ENCODE peak calls at places on chromosomes 13 and 19, in six cellular contexts. Z is K562, F is fibroblast of lung, D is stomach, X is HAP-1, V is GM06990. H is an unnamed sample. For H3K36me3, the result is how much of the 10 kb centered on the place peaks cover.

GRCh38 chr13:46622918-46623256 is 69.9 kb downstream of the LRCH1 start:
- DNase-seq in Z (no peak), F (peak), D (no peak), X (no peak), V (no peak), H (no peak)

GRCh38 chr19:42076375-42076944 is 494 bp downstream of the ZNF574 start:
- DNase-seq in Z (no peak), F (no peak), D (no peak), X (no peak), V (no peak), H (no peak)

GRCh38 chr19:1382250-1382649 is 1.5 kb upstream of the NDUFS7 start:
- DNase-seq in Z (no peak), F (no peak), D (no peak), X (no peak), V (no peak), H (no peak)

GRCh38 chr13:25882732-25883357 is 169.0 kb downstream of the SHISA2 start:
- DNase-seq in Z (no peak), F (no peak), D (no peak), X (no peak), V (no peak), H (no peak)

GRCh38 chr13:46761174-46761573 is 35.8 kb downstream of the ESD start:
- DNase-seq in Z (no peak), F (no peak), D (no peak), X (no peak), V (no peak), H (no peak)

GRCh38 chr13:76014618-76015315 is 378.6 kb downstream of the LMO7 start:
- DNase-seq in Z (no peak), F (peak), D (no peak), X (no peak), V (no peak), H (no peak)

GRCh38 chr13:76886292-76887061 is at the start of gene KCTD12:
- DNase-seq in Z (peak), F (peak), D (peak), X (peak), V (peak), H (peak)

GRCh38 chr13:79765331-79765730 is 284.4 kb downstream of the NDFIP2 start:
- DNase-seq in Z (no peak), F (no peak), D (no peak), X (no peak), V (no peak), H (no peak)

GRCh38 chr13:24212254-24212653 is 51.7 kb downstream of the SPATA13 start:
- DNase-seq in Z (no peak), F (no peak), D (no peak), X (no peak), V (no peak), H (no peak)

GRCh38 chr13:30705672-30706071 is 29.7 kb upstream of the ALOX5AP start:
- DNase-seq in Z (no peak), F (no peak), D (no peak), X (no peak), V (no peak), H (no peak)

GRCh38 chr19:43525836-43526771 is 897 bp downstream of the ETHE1 start:
- DNase-seq in Z (no peak), F (no peak), D (peak), X (no peak), V (no peak), H (no peak)

GRCh38 chr13:24251525-24251924 is 57.9 kb upstream of the C1QTNF9 start:
- DNase-seq in Z (no peak), F (no peak), D (no peak), X (no peak), V (no peak), H (no peak)

GRCh38 chr19:20423381-20424207 is 142.0 kb downstream of the ZNF737 start:
- DNase-seq in Z (peak), F (peak), D (peak), X (no peak), V (peak), H (peak)

GRCh38 chr19:2775556-2776430 is 7.3 kb downstream of the SGTA start:
- DNase-seq in Z (peak), F (peak), D (peak), X (no peak), V (no peak), H (peak)

GRCh38 chr13:51125495-51126226 is 14.6 kb upstream of the C13orf42 start:
- DNase-seq in Z (peak), F (peak), D (peak), X (peak), V (peak), H (peak)

GRCh38 chr19:19634516-19635312 is 6.7 kb upstream of the LPAR2 start:
- DNase-seq in Z (no peak), F (no peak), D (no peak), X (no peak), V (no peak), H (no peak)

GRCh38 chr19:54133312-54133956 is 4.1 kb upstream of the CNOT3 start:
- DNase-seq in Z (peak), F (peak), D (no peak), X (no peak), V (no peak), H (no peak)

GRCh38 chr13:66951426-66951825 is 278.7 kb downstream of the PCDH9 start:
- DNase-seq in Z (no peak), F (no peak), D (no peak), X (peak), V (no peak), H (no peak)

GRCh38 chr13:23858586-23858985 is 30.6 kb downstream of the MIPEP start:
- DNase-seq in Z (no peak), F (no peak), D (no peak), X (no peak), V (no peak), H (no peak)

GRCh38 chr13:38341149-38341692 is 8.4 kb upstream of the UFM1 start:
- DNase-seq in Z (peak), F (peak), D (no peak), X (no peak), V (no peak), H (no peak)

GRCh38 chr13:32911506-32911905 is 104.7 kb upstream of the KL start:
- DNase-seq in Z (peak), F (no peak), D (no peak), X (peak), V (no peak), H (no peak)

GRCh38 chr13:113187905-113188595 is 20.4 kb downstream of the PCID2 start:
- DNase-seq in Z (no peak), F (peak), D (no peak), X (no peak), V (no peak), H (no peak)

GRCh38 chr13:95624020-95624419 is 20.5 kb downstream of the DZIP1 start:
- DNase-seq in Z (peak), F (peak), D (no peak), X (peak), V (no peak), H (no peak)

GRCh38 chr19:43594710-43595604 is 977 bp downstream of the IRGQ start:
- DNase-seq in Z (peak), F (peak), D (peak), X (peak), V (peak), H (peak)

GRCh38 chr19:46391296-46392251 is 21.8 kb downstream of the CCDC8 start:
- DNase-seq in Z (no peak), F (no peak), D (no peak), X (no peak), V (no peak), H (peak)

GRCh38 chr19:51002542-51003311 is 1.3 kb upstream of the KLK8 start:
- DNase-seq in Z (peak), F (no peak), D (no peak), X (no peak), V (peak), H (no peak)

GRCh38 chr19:38915329-38916321 is 3.6 kb upstream of the CCER2 start:
- DNase-seq in Z (no peak), F (no peak), D (no peak), X (no peak), V (no peak), H (no peak)

GRCh38 chr13:109680930-109681329 is 105.5 kb downstream of the IRS2 start:
- DNase-seq in Z (no peak), F (no peak), D (no peak), X (no peak), V (no peak), H (no peak)

GRCh38 chr13:41356788-41357187 is 45.7 kb downstream of the NAA16 start:
- DNase-seq in Z (no peak), F (no peak), D (no peak), X (no peak), V (no peak), H (no peak)

GRCh38 chr19:1104452-1105216 is 840 bp downstream of the GPX4 start:
- DNase-seq in Z (peak), F (peak), D (peak), X (peak), V (peak), H (peak)

GRCh38 chr19:51329411-51329810 is 12.5 kb downstream of the VSIG10L start:
- DNase-seq in Z (no peak), F (no peak), D (no peak), X (no peak), V (no peak), H (no peak)

GRCh38 chr19:55156202-55157063 is 1.1 kb downstream of the TNNI3 start:
- DNase-seq in Z (peak), F (peak), D (peak), X (peak), V (no peak), H (peak)

GRCh38 chr13:94607939-94608338 is 6.3 kb downstream of the GPR180 start:
- DNase-seq in Z (no peak), F (no peak), D (no peak), X (no peak), V (no peak), H (no peak)
- H3K36me3 ChIP-seq in Z (under half), F (under half), D (under half), X (under half), V (under half), H (half or more)

DNA sequence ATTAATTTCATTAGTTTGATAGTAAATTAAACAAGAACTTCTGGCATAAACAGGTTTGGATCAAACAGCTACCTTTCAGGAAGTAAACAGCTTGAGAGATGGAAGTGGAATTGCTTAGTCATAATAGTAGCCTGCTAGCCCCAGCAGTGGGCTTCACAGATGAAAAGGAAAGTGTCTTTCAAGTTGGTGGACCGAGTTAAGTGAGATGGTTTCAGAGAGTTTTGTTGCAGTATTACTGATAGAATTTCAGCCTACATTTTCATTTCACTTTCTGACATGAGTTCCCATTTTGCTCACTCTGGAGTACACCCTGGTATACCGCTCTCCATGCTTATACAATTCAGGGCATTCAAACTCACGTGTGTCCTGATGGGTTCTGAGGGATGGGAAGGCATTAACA is 2.0 kb upstream of the PTOV1 start:
- DNase-seq in Z (peak), F (no peak), D (no peak), X (no peak), V (no peak), H (no peak)
- H3K4me3 ChIP-seq in Z (no peak), F (no peak), D (no peak), X (no peak), V (no peak), H (no peak)

GRCh38 chr19:5666921-5667610 is 13.2 kb downstream of the MICOS13 start:
- DNase-seq in Z (no peak), F (no peak), D (no peak), X (no peak), V (no peak), H (no peak)
- H3K36me3 ChIP-seq in Z (half or more), F (under half), D (half or more), X (half or more), V (under half), H (half or more)

GRCh38 chr19:18506101-18506534 is 15.8 kb downstream of the ELL start:
- DNase-seq in Z (no peak), F (no peak), D (no peak), X (no peak), V (no peak), H (no peak)

GRCh38 chr19:18506545-18506944 is 15.3 kb downstream of the ELL start:
- DNase-seq in Z (no peak), F (no peak), D (no peak), X (no peak), V (no peak), H (no peak)

GRCh38 chr19:18503971-18504885 is 17.6 kb downstream of the ELL start:
- DNase-seq in Z (no peak), F (no peak), D (peak), X (no peak), V (no peak), H (no peak)

GRCh38 chr19:18503337-18503970 is 18.4 kb downstream of the ELL start:
- DNase-seq in Z (no peak), F (no peak), D (no peak), X (no peak), V (no peak), H (no peak)

GRCh38 chr19:18504886-18505610 is 16.8 kb downstream of the ELL start:
- DNase-seq in Z (no peak), F (no peak), D (no peak), X (no peak), V (no peak), H (no peak)
- H3K4me3 ChIP-seq in Z (no peak), F (no peak), D (no peak), X (no peak), V (no peak), H (no peak)

GRCh38 chr19:7970716-7971448 is 27.4 kb upstream of the TIMM44 start:
- DNase-seq in Z (peak), F (peak), D (peak), X (peak), V (no peak), H (no peak)
- H3K36me3 ChIP-seq in Z (half or more), F (under half), D (half or more), X (half or more), V (under half), H (half or more)

GRCh38 chr13:39418424-39418823 is 184.6 kb downstream of the LHFPL6 start:
- DNase-seq in Z (no peak), F (no peak), D (no peak), X (peak), V (no peak), H (no peak)

GRCh38 chr13:39417131-39417530 is 185.9 kb downstream of the LHFPL6 start:
- DNase-seq in Z (peak), F (no peak), D (no peak), X (peak), V (no peak), H (no peak)

GRCh38 chr13:39419866-39420265 is 183.1 kb downstream of the LHFPL6 start:
- DNase-seq in Z (no peak), F (no peak), D (no peak), X (no peak), V (no peak), H (no peak)

GRCh38 chr13:39419068-39419467 is 183.9 kb downstream of the LHFPL6 start:
- DNase-seq in Z (no peak), F (no peak), D (no peak), X (no peak), V (no peak), H (no peak)

GRCh38 chr13:39417643-39418042 is 185.3 kb downstream of the LHFPL6 start:
- DNase-seq in Z (no peak), F (peak), D (no peak), X (peak), V (no peak), H (no peak)
- H3K4me3 ChIP-seq in Z (no peak), F (peak), D (no peak), X (peak), V (no peak), H (no peak)

DNA sequence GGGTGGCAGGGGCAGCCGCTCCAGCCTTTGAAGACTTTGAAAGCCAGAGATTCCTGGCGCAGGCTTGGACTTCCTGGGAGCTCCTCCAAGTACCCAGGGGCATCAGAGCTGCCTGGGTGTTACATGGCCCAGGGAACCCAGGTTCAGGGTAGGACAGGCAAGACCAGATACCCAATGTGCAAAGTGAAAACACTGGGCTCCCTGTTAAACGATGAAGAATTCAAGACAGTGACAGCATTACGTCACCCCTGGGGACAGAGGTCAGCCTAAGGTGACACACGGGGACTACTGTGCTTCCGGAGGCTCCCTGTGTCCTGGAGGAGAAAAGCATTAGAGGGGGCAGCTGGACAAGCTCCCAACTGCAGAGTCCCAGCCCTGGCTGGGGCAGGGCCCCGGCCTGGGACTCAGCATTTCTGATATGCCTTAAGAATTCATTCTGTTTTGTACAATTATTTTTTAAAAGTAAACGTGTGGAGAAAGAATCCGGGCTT is 5.7 kb downstream of the ARRDC2 start:
- DNase-seq in Z (peak), F (no peak), D (no peak), X (no peak), V (no peak), H (no peak)
- H3K36me3 ChIP-seq in Z (half or more), F (under half), D (half or more), X (under half), V (under half), H (half or more)

GRCh38 chr13:110825516-110825915 is 89.4 kb downstream of the ANKRD10 start:
- DNase-seq in Z (no peak), F (no peak), D (no peak), X (no peak), V (no peak), H (no peak)

GRCh38 chr13:110828705-110829104 is 86.2 kb downstream of the ANKRD10 start:
- DNase-seq in Z (peak), F (no peak), D (no peak), X (no peak), V (no peak), H (no peak)

GRCh38 chr13:110826861-110827672 is 87.8 kb downstream of the ANKRD10 start:
- DNase-seq in Z (no peak), F (no peak), D (peak), X (no peak), V (no peak), H (no peak)

GRCh38 chr13:110826101-110826500 is 88.8 kb downstream of the ANKRD10 start:
- DNase-seq in Z (no peak), F (no peak), D (no peak), X (no peak), V (no peak), H (no peak)

DNA sequence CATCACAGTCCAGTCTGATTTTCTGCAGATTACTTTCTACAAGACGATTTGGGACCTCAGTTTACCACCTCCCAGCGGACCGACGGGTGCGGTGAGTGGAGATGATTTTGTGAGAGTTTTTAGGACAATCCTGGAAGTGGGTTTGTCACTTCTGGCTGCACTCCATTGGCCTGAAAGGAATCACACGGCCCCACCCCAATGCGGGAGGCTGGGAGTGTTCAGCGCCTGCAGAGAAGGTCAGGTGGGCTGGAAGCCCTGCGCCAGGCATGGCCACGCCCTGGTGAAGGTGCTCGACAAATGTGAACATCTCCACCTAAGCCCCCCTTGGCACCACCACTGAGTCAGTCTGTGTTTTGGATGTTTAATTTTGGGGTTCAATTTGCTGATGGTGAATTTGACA is 90.0 kb downstream of the ANKRD10 start:
- DNase-seq in Z (no peak), F (no peak), D (no peak), X (no peak), V (no peak), H (no peak)
- H3K4me3 ChIP-seq in Z (no peak), F (no peak), D (no peak), X (no peak), V (no peak), H (peak)

GRCh38 chr13:102812616-102813287 is 13.8 kb downstream of the BIVM start:
- DNase-seq in Z (peak), F (peak), D (no peak), X (no peak), V (no peak), H (no peak)
- H3K36me3 ChIP-seq in Z (under half), F (under half), D (under half), X (under half), V (under half), H (under half)